ENCODE peak calls at places on chromosome 17, in four cellular contexts. B is Peyer's patch; F is prostate gland; Z is CD8-positive, alpha-beta T cell. U is an unnamed sample.

GRCh38 chr17:80142929-80143328 is 4.0 kb downstream of the EIF4A3 start:
- DNase-seq in F (no peak), Z (no peak), B (no peak), U (no peak)

GRCh38 chr17:76078859-76079576 is at the start of gene ZACN:
- DNase-seq in Z (no peak), F (no peak), B (no peak), U (no peak)

GRCh38 chr17:82320956-82321927 is 3.8 kb upstream of the CD7 start:
- DNase-seq in F (no peak), Z (peak), B (no peak), U (no peak)

GRCh38 chr17:68195667-68196393 is 52.0 kb upstream of the AMZ2 start:
- DNase-seq in F (no peak), Z (no peak), B (peak), U (no peak)

GRCh38 chr17:47257651-47258339 is 4.2 kb downstream of the ITGB3 start:
- DNase-seq in B (no peak), F (no peak), Z (no peak), U (peak)

GRCh38 chr17:45364531-45365390 is 47.9 kb upstream of the MAP3K14 start:
- DNase-seq in B (peak), F (no peak), Z (no peak), U (no peak)

GRCh38 chr17:32916134-32916533 is 11.8 kb upstream of the TMEM98 start:
- DNase-seq in B (no peak), F (no peak), Z (no peak), U (no peak)

GRCh38 chr17:81083125-81083765 is 48.3 kb downstream of the BAIAP2 start:
- DNase-seq in B (no peak), F (peak), Z (no peak), U (no peak)

GRCh38 chr17:61689610-61690180 is 98.7 kb upstream of the NACA2 start:
- DNase-seq in B (no peak), F (no peak), Z (no peak), U (no peak)

DNA sequence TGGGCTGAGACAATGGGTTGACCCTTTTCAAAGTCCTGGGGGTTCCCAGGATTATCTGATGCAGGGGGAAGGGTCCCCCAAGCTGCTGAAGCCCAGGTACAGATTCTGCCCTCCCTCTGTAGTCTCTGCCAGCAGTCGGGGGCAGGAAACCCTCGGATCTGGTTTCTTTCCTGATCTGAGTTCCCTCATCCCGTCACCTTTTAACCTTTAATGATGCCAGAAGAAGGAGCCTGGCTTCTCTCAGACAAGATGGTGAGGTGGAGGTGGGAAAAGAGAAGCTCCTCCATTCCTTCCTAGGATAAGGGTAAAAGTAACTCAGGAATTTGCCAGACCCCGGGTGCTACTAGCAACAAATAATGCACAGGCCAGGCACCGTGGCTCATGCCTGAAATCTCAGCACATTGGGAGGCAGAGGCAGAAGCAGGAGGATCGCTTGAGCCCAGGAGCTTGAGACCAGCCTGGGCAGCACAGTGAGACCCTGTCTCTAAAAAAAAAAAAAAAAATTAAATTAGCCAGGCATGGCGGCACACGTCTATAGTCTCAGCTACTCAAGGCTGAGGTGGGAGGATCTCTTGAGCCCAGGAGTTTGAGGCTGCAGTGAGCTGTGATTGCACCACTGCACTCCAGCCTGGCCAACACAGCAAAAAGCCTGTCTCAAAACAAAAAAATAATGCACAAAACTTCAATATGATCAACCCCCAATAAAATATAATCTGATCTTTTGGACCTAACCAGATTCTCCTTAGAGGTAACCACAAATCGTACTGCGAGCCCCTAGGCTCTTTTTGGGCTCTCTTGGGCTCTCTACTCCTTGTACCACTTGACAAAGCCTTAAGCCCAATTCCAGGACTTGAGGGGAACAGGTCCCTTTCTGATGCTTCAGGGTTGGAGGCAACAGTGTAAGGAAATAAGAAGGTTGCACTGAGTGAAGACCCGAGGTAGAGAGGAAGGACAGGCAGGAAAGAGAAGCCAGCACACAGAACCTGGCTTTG is 5.7 kb downstream of the CDC42EP4 start:
- DNase-seq in F (no peak), Z (no peak), B (no peak), U (no peak)
- H3K4me3 ChIP-seq in F (no peak), Z (no peak), B (no peak), U (no peak)

DNA sequence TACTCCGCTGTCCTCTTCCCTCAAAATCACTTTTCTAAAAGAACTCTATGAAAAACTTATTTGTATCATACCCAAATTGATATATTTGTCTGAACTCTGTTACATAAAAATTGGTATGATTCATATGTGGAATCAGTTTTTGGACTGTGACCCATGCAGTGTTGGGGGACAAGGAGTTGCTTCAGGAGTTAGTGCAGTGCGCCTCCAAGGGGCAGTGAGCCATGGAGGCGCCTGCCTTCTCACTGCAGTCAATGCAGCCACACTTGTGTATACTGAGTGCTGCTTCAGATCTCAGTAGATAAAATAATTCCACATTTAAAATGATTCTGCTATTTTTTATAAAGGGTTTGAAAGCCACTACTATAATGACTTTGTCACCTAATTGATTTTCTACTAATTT is 32.5 kb downstream of the DGKE start:
- DNase-seq in F (no peak), Z (no peak), B (no peak), U (no peak)
- TF ChIP-seq CTCF in F (no peak), Z (no peak), B (no peak), U (no peak)

GRCh38 chr17:6455321-6455705 is 11.1 kb downstream of the PIMREG start:
- DNase-seq in Z (peak), B (peak), F (no peak), U (no peak)
- H3K4me3 ChIP-seq in Z (peak), B (peak), F (no peak), U (no peak)

GRCh38 chr17:57914274-57915147 is 40.7 kb downstream of the CUEDC1 start:
- DNase-seq in B (no peak), Z (no peak), F (no peak), U (no peak)

GRCh38 chr17:57915980-57916757 is 39.0 kb downstream of the CUEDC1 start:
- DNase-seq in B (no peak), F (no peak), Z (no peak), U (no peak)

GRCh38 chr17:57918017-57918895 is 37.0 kb downstream of the CUEDC1 start:
- DNase-seq in Z (no peak), F (no peak), B (no peak), U (no peak)

GRCh38 chr17:57915532-57915931 is 39.7 kb downstream of the CUEDC1 start:
- DNase-seq in Z (no peak), F (no peak), B (no peak), U (no peak)

DNA sequence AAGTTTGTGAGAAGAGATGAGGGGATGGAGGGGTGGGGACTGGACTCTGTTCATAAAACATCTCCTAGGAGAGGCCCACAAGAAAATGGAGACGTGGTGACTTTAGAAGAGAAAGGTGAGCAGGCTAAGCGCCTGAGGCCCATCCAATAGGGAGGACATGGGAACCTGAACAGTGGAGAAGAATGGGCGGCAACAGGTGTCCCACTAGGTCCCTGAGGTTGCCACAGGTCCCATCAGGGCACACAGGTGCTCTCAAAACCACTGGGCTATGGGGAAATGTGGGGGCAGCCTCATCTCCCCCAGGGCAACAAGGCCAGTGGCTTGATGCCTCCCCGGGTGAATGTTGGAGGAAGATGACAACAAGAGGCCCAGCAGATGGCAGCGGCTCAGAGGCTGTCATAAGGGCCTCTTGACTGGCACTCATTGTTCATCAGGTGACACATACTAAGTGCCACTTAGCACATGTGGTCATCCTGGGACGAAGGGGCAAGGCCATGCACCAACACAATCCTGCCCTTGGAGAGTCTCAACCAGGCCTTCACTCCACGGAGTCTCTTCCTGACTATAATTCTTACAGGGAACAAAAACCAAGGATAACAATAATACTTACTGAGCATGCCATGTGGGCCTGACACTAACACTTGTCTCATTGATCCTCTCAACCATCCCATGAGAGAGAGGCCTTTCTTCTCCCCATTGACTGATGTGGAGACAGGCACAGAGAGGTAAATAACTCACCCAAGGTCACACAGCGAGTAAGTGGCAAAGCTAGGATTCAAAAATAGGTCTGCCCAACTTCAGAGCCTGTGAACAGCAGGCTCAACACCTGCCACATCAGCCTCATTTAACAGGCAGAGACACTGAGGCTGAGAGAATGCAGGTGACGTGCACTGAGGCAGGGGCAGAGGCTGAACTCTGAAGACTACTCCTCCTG is 38.0 kb downstream of the CUEDC1 start:
- DNase-seq in B (peak), F (no peak), Z (peak), U (no peak)
- TF ChIP-seq CTCF in B (peak), F (no peak), Z (no peak), U (no peak)

GRCh38 chr17:42560246-42560645 is 1.7 kb upstream of the COASY start:
- DNase-seq in F (no peak), B (no peak), Z (no peak), U (no peak)

GRCh38 chr17:42555122-42555622 is 2.4 kb downstream of the HSD17B1 start:
- DNase-seq in Z (no peak), B (no peak), F (no peak), U (no peak)

GRCh38 chr17:42561908-42562844 is at the start of gene COASY:
- DNase-seq in F (peak), B (peak), Z (peak), U (peak)

GRCh38 chr17:42562845-42563509 is 1.0 kb downstream of the COASY start:
- DNase-seq in B (no peak), Z (no peak), F (no peak), U (no peak)

DNA sequence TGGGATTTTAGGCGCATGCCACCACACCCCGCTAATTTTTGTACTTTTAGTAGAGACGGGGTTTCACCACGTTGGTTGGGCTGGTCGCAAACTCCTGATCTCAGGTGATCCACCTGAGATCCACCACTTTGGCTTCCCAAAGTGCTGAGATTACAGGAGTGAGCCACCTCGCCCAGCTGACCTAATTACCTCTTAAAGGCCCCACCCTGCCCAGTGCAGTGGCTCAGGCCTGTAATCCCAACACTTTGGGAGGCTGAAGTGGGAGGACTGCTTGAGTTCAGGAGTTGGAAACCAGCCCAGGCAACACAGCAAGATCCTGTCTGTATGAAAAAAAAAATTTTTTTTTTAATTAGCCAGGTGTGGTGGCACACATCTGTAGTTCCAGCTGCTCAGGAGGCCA is 2.9 kb upstream of the COASY start:
- DNase-seq in Z (no peak), B (peak), F (no peak), U (no peak)
- H3K4me3 ChIP-seq in Z (no peak), B (no peak), F (no peak), U (no peak)

DNA sequence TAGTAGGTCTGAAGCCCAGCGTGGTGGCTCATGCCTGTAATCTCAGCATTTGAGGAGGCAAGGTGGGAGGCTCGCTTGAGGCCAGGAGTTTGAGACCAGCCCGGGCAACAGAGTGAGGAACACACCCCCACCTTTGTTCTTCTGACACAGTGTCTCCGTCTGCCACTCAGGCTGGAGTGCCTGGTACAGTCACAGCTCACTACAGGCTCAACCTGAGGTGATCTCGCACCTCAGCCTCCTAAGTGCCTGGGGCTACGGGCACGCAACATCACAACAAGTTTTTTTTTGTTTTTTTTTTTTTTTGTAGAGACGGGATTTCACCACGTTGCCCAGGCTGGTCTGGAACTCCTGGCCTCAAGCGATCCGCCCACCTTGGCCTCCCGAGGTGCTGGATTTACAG is 6.7 kb upstream of the TLCD3A start:
- DNase-seq in Z (no peak), F (no peak), B (no peak), U (no peak)
- TF ChIP-seq CTCF in Z (no peak), F (no peak), B (no peak), U (no peak)

GRCh38 chr17:1712271-1712670 is 2.1 kb upstream of the TLCD2 start:
- DNase-seq in B (no peak), F (no peak), Z (no peak), U (no peak)

GRCh38 chr17:1713878-1714487 is 3.8 kb upstream of the TLCD2 start:
- DNase-seq in B (no peak), Z (no peak), F (peak), U (no peak)

GRCh38 chr17:1714488-1714979 is 4.4 kb upstream of the TLCD2 start:
- DNase-seq in Z (no peak), F (peak), B (peak), U (peak)

GRCh38 chr17:1711804-1712203 is 1.6 kb upstream of the TLCD2 start:
- DNase-seq in F (no peak), B (no peak), Z (no peak), U (no peak)

GRCh38 chr17:1713160-1713877 is 3.1 kb upstream of the TLCD2 start:
- DNase-seq in F (no peak), B (no peak), Z (no peak), U (no peak)
- H3K4me3 ChIP-seq in F (no peak), B (no peak), Z (no peak), U (peak)

GRCh38 chr17:7555320-7555948 is 3.1 kb upstream of the TNFSF13 start:
- DNase-seq in F (no peak), B (no peak), Z (no peak), U (no peak)
- TF ChIP-seq CTCF in F (no peak), B (no peak), Z (no peak), U (peak)

GRCh38 chr17:37256627-37257026 is 119.2 kb upstream of the C17orf78 start:
- DNase-seq in B (no peak), Z (no peak), F (no peak), U (no peak)
- H3K4me3 ChIP-seq in B (no peak), Z (no peak), F (no peak), U (no peak)

GRCh38 chr17:48636177-48637018 is 10.2 kb upstream of the HOXB9 start:
- DNase-seq in F (no peak), Z (peak), B (peak), U (peak)
- TF ChIP-seq CTCF in F (no peak), Z (peak), B (peak), U (peak)

U was measured in kidney epithelial cell.